ENCODE peak calls at places on chromosomes 16 and 17, in four cellular contexts. C, Q, E and I are unnamed samples.
A peak's percentile ranks its signal among the peaks of the same experiment; 100 is the strongest.

GRCh38 chr17:60165976-60166375 is 16.2 kb downstream of the CA4 start:
- DNase-seq in C (no peak), Q (no peak), E (no peak), I (peak; percentile 57)

GRCh38 chr17:75346906-75347305 is 57.7 kb upstream of the SLC25A19 start:
- DNase-seq in C (peak; percentile 76), Q (no peak), E (no peak), I (peak; percentile 90)

GRCh38 chr17:9434502-9435113 is 141.0 kb downstream of the STX8 start:
- DNase-seq in C (no peak), Q (no peak), E (no peak), I (no peak)

GRCh38 chr16:4301177-4301576 is 14.7 kb upstream of the GLIS2 start:
- DNase-seq in C (no peak), Q (no peak), E (no peak), I (no peak)

GRCh38 chr16:78251115-78251514 is 151.7 kb downstream of the WWOX start:
- DNase-seq in C (no peak), Q (no peak), E (no peak), I (no peak)

GRCh38 chr17:15883617-15884111 is 61.3 kb upstream of the ADORA2B start:
- DNase-seq in C (peak; percentile 73), Q (no peak), E (no peak), I (no peak)

GRCh38 chr16:81350306-81350615 is 35.5 kb downstream of the GAN start:
- DNase-seq in C (no peak), Q (no peak), E (no peak), I (no peak)

GRCh38 chr16:8931864-8932263 is 31.8 kb downstream of the USP7 start:
- DNase-seq in C (peak; percentile 29), Q (peak; percentile 65), E (peak; percentile 52), I (peak; percentile 90)

GRCh38 chr16:88885693-88886253 is 19.3 kb upstream of the PABPN1L start:
- DNase-seq in C (no peak), Q (no peak), E (no peak), I (no peak)

GRCh38 chr17:39340731-39341130 is 60.7 kb downstream of the FBXL20 start:
- DNase-seq in C (no peak), Q (no peak), E (no peak), I (no peak)

GRCh38 chr17:68704897-68705296 is 103.7 kb upstream of the FAM20A start:
- DNase-seq in C (no peak), Q (no peak), E (no peak), I (no peak)

GRCh38 chr16:7074715-7075114 is 257.9 kb upstream of the RBFOX1 start:
- DNase-seq in C (no peak), Q (no peak), E (no peak), I (no peak)

GRCh38 chr17:7280519-7281073 is 922 bp upstream of the SLC2A4 start:
- DNase-seq in C (peak; percentile 98), Q (peak; percentile 83), E (peak; percentile 85), I (peak; percentile 98)

GRCh38 chr17:73194514-73195222 is 1.8 kb downstream of the COG1 start:
- DNase-seq in C (peak; percentile 95), Q (no peak), E (no peak), I (no peak)

GRCh38 chr17:44940321-44940720 is 7.3 kb downstream of the KIF18B start:
- DNase-seq in C (peak; percentile 73), Q (no peak), E (no peak), I (peak; percentile 58)

GRCh38 chr16:18958621-18959578 is 24.8 kb upstream of the TMC7 start:
- DNase-seq in C (peak; percentile 58), Q (no peak), E (no peak), I (no peak)

GRCh38 chr16:84600343-84601229 is 17.3 kb downstream of the COTL1 start:
- DNase-seq in C (no peak), Q (no peak), E (no peak), I (no peak)

GRCh38 chr16:86992587-86992986 is 324.6 kb downstream of the C16orf95 start:
- DNase-seq in C (peak; percentile 55), Q (no peak), E (no peak), I (no peak)

GRCh38 chr17:28346199-28346580 is 10.6 kb downstream of the TNFAIP1 start:
- DNase-seq in C (no peak), Q (no peak), E (no peak), I (peak; percentile 69)

GRCh38 chr17:28344011-28344410 is 8.4 kb downstream of the TNFAIP1 start:
- DNase-seq in C (peak; percentile 67), Q (no peak), E (no peak), I (no peak)

GRCh38 chr17:28344435-28344901 is 8.9 kb downstream of the TNFAIP1 start:
- DNase-seq in C (peak; percentile 39), Q (no peak), E (no peak), I (peak; percentile 53)

GRCh38 chr17:28346746-28347246 is 10.5 kb downstream of the POLDIP2 start:
- DNase-seq in C (no peak), Q (no peak), E (no peak), I (peak; percentile 73)

GRCh38 chr17:28345420-28346198 is 10.0 kb downstream of the TNFAIP1 start:
- DNase-seq in C (peak; percentile 74), Q (peak; percentile 57), E (peak; percentile 51), I (no peak)
- H3K27ac ChIP-seq in C (peak overlapping the region; percentile 82), Q (peak overlapping the region; percentile 17), E (peak overlapping the region; percentile 44), I (peak overlapping the region; percentile 72)

GRCh38 chr17:78174332-78174869 is 6.0 kb downstream of the SYNGR2 start:
- DNase-seq in C (peak; percentile 83), Q (peak; percentile 87), E (peak; percentile 85), I (no peak)

GRCh38 chr17:78174870-78175642 is 6.7 kb downstream of the SYNGR2 start:
- DNase-seq in C (peak; percentile 69), Q (no peak), E (no peak), I (peak; percentile 91)

GRCh38 chr17:78179372-78179771 is 7.5 kb downstream of the TK1 start:
- DNase-seq in C (peak; percentile 94), Q (no peak), E (no peak), I (peak; percentile 53)

GRCh38 chr17:78175643-78175981 is 7.2 kb downstream of the SYNGR2 start:
- DNase-seq in C (no peak), Q (no peak), E (no peak), I (no peak)

DNA sequence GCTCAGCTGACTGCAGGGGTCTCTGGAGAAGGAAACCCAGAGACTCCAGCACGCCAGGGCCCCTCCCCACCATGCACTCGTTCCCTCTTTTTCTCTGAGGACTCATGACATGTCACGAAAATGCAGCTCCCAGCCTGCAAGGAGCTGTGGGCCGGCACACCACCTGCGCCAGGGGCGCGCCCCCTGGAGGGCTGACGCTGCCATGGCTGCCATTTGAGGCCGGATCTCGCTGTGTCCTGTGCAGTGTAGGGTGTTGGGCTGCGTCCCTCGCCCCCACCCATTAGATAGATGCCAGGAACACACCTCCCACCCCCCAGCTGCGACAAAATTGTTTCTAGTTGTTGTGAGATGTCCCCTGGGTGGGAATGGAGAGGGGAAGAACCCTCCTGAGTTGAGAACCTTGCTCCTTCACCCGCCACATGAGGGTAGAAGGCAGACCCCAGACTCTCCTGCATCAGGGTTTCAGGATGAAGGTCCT is 8.2 kb downstream of the SYNGR2 start:
- DNase-seq in C (peak; percentile 92), Q (peak; percentile 68), E (peak; percentile 73), I (peak; percentile 97)
- H3K27ac ChIP-seq in C (no peak overlapping the region), Q (no peak overlapping the region), E (peak overlapping the region; percentile 91), I (no peak overlapping the region)

DNA sequence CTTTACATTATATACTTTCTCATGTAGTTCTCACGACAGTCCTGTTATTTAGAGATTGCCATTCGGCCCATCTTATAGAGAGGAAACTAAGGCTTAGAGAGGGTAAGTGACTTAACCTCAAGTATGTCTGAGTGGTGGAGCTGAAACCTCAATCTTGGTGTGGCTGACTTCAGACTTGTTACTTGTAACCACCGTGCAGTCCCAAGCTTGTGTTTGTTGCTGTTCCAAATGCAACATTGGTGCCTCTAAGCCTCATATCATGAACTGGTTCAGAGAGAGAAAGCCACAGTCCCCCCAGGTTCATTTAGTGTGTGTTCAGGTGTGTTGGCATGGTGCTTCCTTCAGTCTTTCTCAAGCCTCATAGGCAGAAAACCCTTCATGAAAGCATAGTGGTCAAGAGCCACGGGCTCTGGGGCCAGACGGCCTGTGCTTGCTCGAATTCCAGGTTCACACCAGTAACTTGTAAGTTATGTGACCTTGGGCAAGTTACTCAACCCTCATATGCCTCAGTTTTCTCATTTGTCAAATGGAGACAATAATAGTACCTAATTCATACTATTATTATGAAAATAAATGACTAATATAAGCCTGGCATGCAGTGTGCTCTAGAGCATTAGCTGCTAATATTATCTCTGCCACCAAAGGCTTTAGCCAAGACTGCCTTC is 39.9 kb downstream of the CDH1 start:
- DNase-seq in C (no peak), Q (no peak), E (no peak), I (no peak)
- H3K27ac ChIP-seq in C (no peak overlapping the region), Q (no peak overlapping the region), E (no peak overlapping the region), I (no peak overlapping the region)

DNA sequence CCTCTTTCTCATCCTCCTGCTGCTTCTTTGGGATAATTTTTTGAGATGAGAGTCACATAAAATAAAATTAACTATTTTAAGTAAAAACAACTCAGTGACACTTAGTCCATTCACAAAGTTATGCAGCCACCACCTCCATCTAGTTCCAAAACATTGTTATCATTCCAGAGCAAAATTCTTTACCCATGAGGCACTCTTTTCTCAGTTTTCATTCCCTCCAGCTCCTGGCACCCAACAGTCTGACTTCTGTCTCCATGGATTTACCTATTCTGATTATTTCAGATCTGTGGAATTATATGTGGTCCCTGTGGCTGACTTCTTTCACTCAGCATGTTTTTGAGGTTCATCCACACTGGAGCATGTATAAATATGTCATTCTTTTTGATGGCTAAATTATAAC is 239.9 kb upstream of the DYNLRB2 start:
- DNase-seq in C (peak; percentile 60), Q (no peak), E (no peak), I (no peak)
- H3K27ac ChIP-seq in C (peak overlapping the region; percentile 59), Q (no peak overlapping the region), E (no peak overlapping the region), I (no peak overlapping the region)

GRCh38 chr16:28167730-28168129 is 44.0 kb downstream of the XPO6 start:
- DNase-seq in C (no peak), Q (no peak), E (no peak), I (no peak)
- H3K27ac ChIP-seq in C (no peak overlapping the region), Q (no peak overlapping the region), E (no peak overlapping the region), I (no peak overlapping the region)

GRCh38 chr17:50145532-50146229 is 4.8 kb downstream of the PPP1R9B start:
- DNase-seq in C (peak; percentile 65), Q (no peak), E (no peak), I (no peak)
- H3K27ac ChIP-seq in C (no peak overlapping the region), Q (no peak overlapping the region), E (peak overlapping the region; percentile 98), I (no peak overlapping the region)